ENCODE peak calls at places on chromosomes 4 and X, in nine cellular contexts. F is GM23248, U is SK-N-SH, L is PC-3, A is neural progenitor cell, P is endothelial cell of umbilical vein, Z is IMR-90, K is mesendoderm, X is HCT116. S is an unnamed sample. For H3K4me1, the result is how much of the 10 kb centered on the place peaks cover.

GRCh38 chrX:12007881-12008280 is 130.4 kb upstream of the FRMPD4 start:
- DNase-seq in F (peak), U (no peak), L (peak), A (no peak), P (peak), Z (peak), K (no peak), X (peak), S (no peak)

GRCh38 chr4:523601-524000 is 24.6 kb downstream of the PIGG start:
- DNase-seq in F (no peak), U (no peak), L (no peak), A (no peak), P (no peak), Z (no peak), K (no peak), X (no peak), S (no peak)

GRCh38 chr4:14130551-14130950 is 503.0 kb upstream of the BOD1L1 start:
- DNase-seq in F (peak), U (no peak), L (no peak), A (no peak), P (no peak), Z (peak), K (no peak), X (no peak), S (no peak)

GRCh38 chr4:120821986-120822385 is 100.5 kb downstream of the PRDM5 start:
- DNase-seq in F (no peak), U (no peak), L (no peak), A (no peak), P (no peak), Z (no peak), K (peak), X (no peak), S (no peak)

GRCh38 chr4:170672571-170672970 is 582.8 kb upstream of the AADAT start:
- DNase-seq in F (peak), U (no peak), L (peak), A (no peak), P (peak), Z (peak), K (peak), X (no peak), S (peak)

GRCh38 chr4:53916431-53916889 is 147.9 kb downstream of the CHIC2 start:
- DNase-seq in F (peak), U (no peak), L (peak), A (no peak), P (peak), Z (peak), K (no peak), X (no peak), S (peak)

GRCh38 chr4:42653606-42654560 is 3.0 kb downstream of the ATP8A1 start:
- DNase-seq in F (no peak), U (no peak), L (peak), A (no peak), P (no peak), Z (no peak), K (no peak), X (no peak), S (no peak)

GRCh38 chr4:1570291-1571164 is 113.6 kb downstream of the FAM53A start:
- DNase-seq in F (no peak), U (no peak), L (no peak), A (no peak), P (no peak), Z (no peak), K (no peak), X (no peak), S (no peak)

GRCh38 chr4:122854860-122855259 is 28.2 kb downstream of the FGF2 start:
- DNase-seq in F (no peak), U (no peak), L (no peak), A (peak), P (no peak), Z (no peak), K (no peak), X (no peak), S (peak)

GRCh38 chr4:122855491-122855890 is 28.9 kb downstream of the FGF2 start:
- DNase-seq in F (no peak), U (no peak), L (no peak), A (no peak), P (peak), Z (no peak), K (no peak), X (no peak), S (no peak)

GRCh38 chr4:122857160-122857559 is 30.5 kb downstream of the FGF2 start:
- DNase-seq in F (no peak), U (no peak), L (no peak), A (no peak), P (no peak), Z (no peak), K (peak), X (no peak), S (no peak)

GRCh38 chr4:122851568-122851967 is 24.9 kb downstream of the FGF2 start:
- DNase-seq in F (no peak), U (no peak), L (no peak), A (no peak), P (no peak), Z (no peak), K (no peak), X (no peak), S (no peak)

GRCh38 chr4:122854444-122854843 is 27.8 kb downstream of the FGF2 start:
- DNase-seq in F (peak), U (no peak), L (no peak), A (no peak), P (no peak), Z (no peak), K (no peak), X (no peak), S (no peak)
- H3K9ac ChIP-seq in F (peak), U (no peak), L (no peak), A (no peak), P (no peak), Z (no peak), K (no peak), X (no peak), S (peak)

GRCh38 chrX:9928083-9928482 is 39.1 kb upstream of the CLDN34 start:
- DNase-seq in F (no peak), U (no peak), L (no peak), A (peak), P (no peak), Z (peak), K (peak), X (no peak), S (no peak)
- H3K4me3 ChIP-seq in F (no peak), U (no peak), L (no peak), A (peak), P (no peak), Z (no peak), K (no peak), X (no peak), S (no peak)

GRCh38 chr4:85964298-85964697 is 395.6 kb downstream of the MAPK10 start:
- DNase-seq in F (no peak), U (no peak), L (no peak), A (no peak), P (peak), Z (no peak), K (no peak), X (no peak), S (no peak)

GRCh38 chr4:85967872-85968271 is 392.0 kb downstream of the MAPK10 start:
- DNase-seq in F (peak), U (no peak), L (no peak), A (no peak), P (no peak), Z (peak), K (no peak), X (no peak), S (peak)

GRCh38 chr4:85965529-85965928 is 394.3 kb downstream of the MAPK10 start:
- DNase-seq in F (no peak), U (no peak), L (no peak), A (no peak), P (no peak), Z (no peak), K (no peak), X (no peak), S (no peak)

GRCh38 chr4:85968945-85969830 is 390.7 kb downstream of the MAPK10 start:
- DNase-seq in F (peak), U (peak), L (peak), A (peak), P (peak), Z (peak), K (peak), X (no peak), S (peak)

GRCh38 chr4:85966308-85966882 is 393.5 kb downstream of the MAPK10 start:
- DNase-seq in F (peak), U (no peak), L (no peak), A (no peak), P (peak), Z (no peak), K (no peak), X (no peak), S (peak)
- H3K4me1 ChIP-seq in F (half or more), U (under half), L (under half), A (under half), P (half or more), Z (under half), K (under half), X (under half), S (half or more)

GRCh38 chrX:103640401-103641155 is 11.8 kb downstream of the TCEAL1 start:
- DNase-seq in F (peak), U (no peak), L (peak), A (no peak), P (peak), Z (peak), K (no peak), X (no peak), S (peak)
- H3K9ac ChIP-seq in F (peak), U (peak), L (peak), A (no peak), P (no peak), Z (no peak), K (no peak), X (no peak), S (no peak)

S was measured in adipocyte.